ENCODE peak calls at places on chromosomes 2 and 18, in four cellular contexts. One of them, this sample, is unnamed.

GRCh38 chr2:1914541-1915165 is 170.3 kb upstream of the PXDN start:
- DNase-seq in CD8-positive, alpha-beta memory T cell: no peak
- DNase-seq in GM23248: no peak
- DNase-seq in CD8-positive, alpha-beta T cell: no peak
- DNase-seq in this sample: no peak

GRCh38 chr2:38498039-38498438 is 104.7 kb downstream of the HNRNPLL start:
- DNase-seq in CD8-positive, alpha-beta memory T cell: no peak
- DNase-seq in GM23248: no peak
- DNase-seq in CD8-positive, alpha-beta T cell: no peak
- DNase-seq in this sample: no peak

GRCh38 chr18:45423664-45424063 is 191.6 kb upstream of the SLC14A2 start:
- DNase-seq in GM23248: no peak
- DNase-seq in CD8-positive, alpha-beta memory T cell: no peak
- DNase-seq in CD8-positive, alpha-beta T cell: no peak
- DNase-seq in this sample: no peak

GRCh38 chr2:13522917-13523821 is 806.4 kb downstream of the TRIB2 start:
- DNase-seq in CD8-positive, alpha-beta memory T cell: no peak
- DNase-seq in CD8-positive, alpha-beta T cell: no peak
- DNase-seq in GM23248: no peak
- DNase-seq in this sample: peak

GRCh38 chr18:70469916-70470315 is 181.1 kb downstream of the SOCS6 start:
- DNase-seq in GM23248: peak
- DNase-seq in CD8-positive, alpha-beta T cell: no peak
- DNase-seq in CD8-positive, alpha-beta memory T cell: no peak
- DNase-seq in this sample: peak

GRCh38 chr2:9770308-9771100 is 72.8 kb upstream of the TAF1B start:
- DNase-seq in CD8-positive, alpha-beta memory T cell: peak
- DNase-seq in CD8-positive, alpha-beta T cell: peak
- DNase-seq in GM23248: peak
- DNase-seq in this sample: peak

GRCh38 chr2:134778372-134778771 is 59.6 kb upstream of the TMEM163 start:
- DNase-seq in CD8-positive, alpha-beta memory T cell: no peak
- DNase-seq in CD8-positive, alpha-beta T cell: no peak
- DNase-seq in GM23248: no peak
- DNase-seq in this sample: no peak

GRCh38 chr2:135175177-135175576 is 123.1 kb downstream of the RAB3GAP1 start:
- DNase-seq in GM23248: no peak
- DNase-seq in CD8-positive, alpha-beta memory T cell: no peak
- DNase-seq in CD8-positive, alpha-beta T cell: no peak
- DNase-seq in this sample: no peak

GRCh38 chr2:20583425-20583881 is 67.4 kb downstream of the HS1BP3 start:
- DNase-seq in CD8-positive, alpha-beta T cell: no peak
- DNase-seq in CD8-positive, alpha-beta memory T cell: no peak
- DNase-seq in GM23248: no peak
- DNase-seq in this sample: peak

GRCh38 chr18:62088146-62088545 is 98.7 kb downstream of the PIGN start:
- DNase-seq in CD8-positive, alpha-beta T cell: no peak
- DNase-seq in CD8-positive, alpha-beta memory T cell: no peak
- DNase-seq in GM23248: peak
- DNase-seq in this sample: no peak

GRCh38 chr18:23902396-23902795 is 112.2 kb upstream of the TTC39C start:
- DNase-seq in CD8-positive, alpha-beta T cell: no peak
- DNase-seq in CD8-positive, alpha-beta memory T cell: no peak
- DNase-seq in GM23248: no peak
- DNase-seq in this sample: no peak

GRCh38 chr2:164620873-164621760 is at the start of gene GRB14:
- DNase-seq in CD8-positive, alpha-beta memory T cell: no peak
- DNase-seq in GM23248: peak
- DNase-seq in CD8-positive, alpha-beta T cell: no peak
- DNase-seq in this sample: peak

GRCh38 chr2:241724975-241725870 is 9.2 kb upstream of the D2HGDH start:
- DNase-seq in CD8-positive, alpha-beta memory T cell: no peak
- DNase-seq in GM23248: no peak
- DNase-seq in CD8-positive, alpha-beta T cell: no peak
- DNase-seq in this sample: no peak

GRCh38 chr2:135411646-135412045 is 119.4 kb downstream of the ZRANB3 start:
- DNase-seq in CD8-positive, alpha-beta T cell: no peak
- DNase-seq in GM23248: no peak
- DNase-seq in CD8-positive, alpha-beta memory T cell: no peak
- DNase-seq in this sample: no peak

GRCh38 chr18:46338213-46338612 is 234.0 kb downstream of the HAUS1 start:
- DNase-seq in CD8-positive, alpha-beta memory T cell: no peak
- DNase-seq in GM23248: no peak
- DNase-seq in CD8-positive, alpha-beta T cell: no peak
- DNase-seq in this sample: no peak

GRCh38 chr2:140624188-140624587 is 1506.6 kb downstream of the LRP1B start:
- DNase-seq in CD8-positive, alpha-beta T cell: no peak
- DNase-seq in CD8-positive, alpha-beta memory T cell: no peak
- DNase-seq in GM23248: no peak
- DNase-seq in this sample: no peak

GRCh38 chr2:74216642-74217041 is 18.2 kb downstream of the MTHFD2 start:
- DNase-seq in CD8-positive, alpha-beta memory T cell: no peak
- DNase-seq in GM23248: no peak
- DNase-seq in CD8-positive, alpha-beta T cell: no peak
- DNase-seq in this sample: no peak

GRCh38 chr2:158104903-158105302 is 3.2 kb downstream of the UPP2 start:
- DNase-seq in CD8-positive, alpha-beta memory T cell: no peak
- DNase-seq in GM23248: no peak
- DNase-seq in CD8-positive, alpha-beta T cell: no peak
- DNase-seq in this sample: no peak

GRCh38 chr18:70256994-70257393 is 31.9 kb upstream of the SOCS6 start:
- DNase-seq in CD8-positive, alpha-beta T cell: no peak
- DNase-seq in CD8-positive, alpha-beta memory T cell: no peak
- DNase-seq in GM23248: no peak
- DNase-seq in this sample: no peak

GRCh38 chr2:25293958-25294513 is 47.7 kb downstream of the DNMT3A start:
- DNase-seq in GM23248: no peak
- DNase-seq in CD8-positive, alpha-beta memory T cell: no peak
- DNase-seq in CD8-positive, alpha-beta T cell: peak
- DNase-seq in this sample: no peak

GRCh38 chr18:456361-456821 is 44.1 kb downstream of the COLEC12 start:
- DNase-seq in CD8-positive, alpha-beta memory T cell: no peak
- DNase-seq in GM23248: peak
- DNase-seq in CD8-positive, alpha-beta T cell: no peak
- DNase-seq in this sample: peak

GRCh38 chr2:9703701-9704221 is 73.0 kb upstream of the YWHAQ start:
- DNase-seq in GM23248: peak
- DNase-seq in CD8-positive, alpha-beta memory T cell: no peak
- DNase-seq in CD8-positive, alpha-beta T cell: no peak
- DNase-seq in this sample: no peak

GRCh38 chr2:54716375-54716774 is 7.1 kb upstream of the EML6 start:
- DNase-seq in GM23248: no peak
- DNase-seq in CD8-positive, alpha-beta T cell: no peak
- DNase-seq in CD8-positive, alpha-beta memory T cell: no peak
- DNase-seq in this sample: no peak

GRCh38 chr2:171260471-171261424 is 100.1 kb upstream of the TLK1 start:
- DNase-seq in CD8-positive, alpha-beta memory T cell: no peak
- DNase-seq in GM23248: no peak
- DNase-seq in CD8-positive, alpha-beta T cell: no peak
- DNase-seq in this sample: no peak

GRCh38 chr2:235666240-235666781 is 172.5 kb downstream of the AGAP1 start:
- DNase-seq in GM23248: peak
- DNase-seq in CD8-positive, alpha-beta memory T cell: no peak
- DNase-seq in CD8-positive, alpha-beta T cell: no peak
- DNase-seq in this sample: no peak

GRCh38 chr2:238704471-238705230 is 143.2 kb upstream of the TWIST2 start:
- DNase-seq in GM23248: no peak
- DNase-seq in CD8-positive, alpha-beta memory T cell: no peak
- DNase-seq in CD8-positive, alpha-beta T cell: no peak
- DNase-seq in this sample: peak

GRCh38 chr2:240358080-240358479 is 77.4 kb upstream of the GPC1 start:
- DNase-seq in CD8-positive, alpha-beta T cell: no peak
- DNase-seq in CD8-positive, alpha-beta memory T cell: peak
- DNase-seq in GM23248: no peak
- DNase-seq in this sample: no peak

GRCh38 chr2:84946204-84947009 is 24.6 kb upstream of the KCMF1 start:
- DNase-seq in CD8-positive, alpha-beta T cell: peak
- DNase-seq in CD8-positive, alpha-beta memory T cell: peak
- DNase-seq in GM23248: peak
- DNase-seq in this sample: no peak

GRCh38 chr2:231632559-231633142 is 40.0 kb downstream of the TEX44 start:
- DNase-seq in CD8-positive, alpha-beta memory T cell: no peak
- DNase-seq in CD8-positive, alpha-beta T cell: no peak
- DNase-seq in GM23248: peak
- DNase-seq in this sample: no peak

GRCh38 chr2:181872178-181872577 is 19.4 kb upstream of the ITPRID2 start:
- DNase-seq in CD8-positive, alpha-beta T cell: no peak
- DNase-seq in GM23248: no peak
- DNase-seq in CD8-positive, alpha-beta memory T cell: no peak
- DNase-seq in this sample: no peak

GRCh38 chr18:56351911-56352502 is 286.4 kb downstream of the TXNL1 start:
- DNase-seq in CD8-positive, alpha-beta memory T cell: no peak
- DNase-seq in CD8-positive, alpha-beta T cell: no peak
- DNase-seq in GM23248: peak
- DNase-seq in this sample: no peak

GRCh38 chr2:241813806-241814570 is 5.0 kb downstream of the NEU4 start:
- DNase-seq in CD8-positive, alpha-beta memory T cell: peak
- DNase-seq in CD8-positive, alpha-beta T cell: no peak
- DNase-seq in GM23248: no peak
- DNase-seq in this sample: peak

GRCh38 chr2:120385355-120386127 is 39.6 kb downstream of the INHBB start:
- DNase-seq in GM23248: no peak
- DNase-seq in CD8-positive, alpha-beta T cell: no peak
- DNase-seq in CD8-positive, alpha-beta memory T cell: peak
- DNase-seq in this sample: peak

GRCh38 chr2:48605482-48606175 is 12.0 kb upstream of the GTF2A1L start:
- DNase-seq in CD8-positive, alpha-beta memory T cell: no peak
- DNase-seq in GM23248: no peak
- DNase-seq in CD8-positive, alpha-beta T cell: no peak
- DNase-seq in this sample: no peak

GRCh38 chr2:48600204-48600813 is 17.3 kb upstream of the GTF2A1L start:
- DNase-seq in CD8-positive, alpha-beta T cell: no peak
- DNase-seq in CD8-positive, alpha-beta memory T cell: no peak
- DNase-seq in GM23248: peak
- DNase-seq in this sample: no peak

GRCh38 chr2:48600917-48601316 is 16.7 kb upstream of the GTF2A1L start:
- DNase-seq in GM23248: peak
- DNase-seq in CD8-positive, alpha-beta memory T cell: no peak
- DNase-seq in CD8-positive, alpha-beta T cell: no peak
- DNase-seq in this sample: no peak

GRCh38 chr2:48601349-48601748 is 16.3 kb upstream of the GTF2A1L start:
- DNase-seq in GM23248: peak
- DNase-seq in CD8-positive, alpha-beta memory T cell: no peak
- DNase-seq in CD8-positive, alpha-beta T cell: no peak
- DNase-seq in this sample: no peak
- H3K27ac ChIP-seq in GM23248: peak
- H3K27ac ChIP-seq in CD8-positive, alpha-beta memory T cell: no peak
- H3K27ac ChIP-seq in CD8-positive, alpha-beta T cell: no peak
- H3K27ac ChIP-seq in this sample: no peak

GRCh38 chr2:146226077-146226476 is 1618.8 kb upstream of the ACVR2A start:
- DNase-seq in GM23248: no peak
- DNase-seq in CD8-positive, alpha-beta T cell: no peak
- DNase-seq in CD8-positive, alpha-beta memory T cell: no peak
- DNase-seq in this sample: no peak
- H3K4me3 ChIP-seq in GM23248: no peak
- H3K4me3 ChIP-seq in CD8-positive, alpha-beta T cell: no peak
- H3K4me3 ChIP-seq in CD8-positive, alpha-beta memory T cell: no peak
- H3K4me3 ChIP-seq in this sample: no peak

DNA sequence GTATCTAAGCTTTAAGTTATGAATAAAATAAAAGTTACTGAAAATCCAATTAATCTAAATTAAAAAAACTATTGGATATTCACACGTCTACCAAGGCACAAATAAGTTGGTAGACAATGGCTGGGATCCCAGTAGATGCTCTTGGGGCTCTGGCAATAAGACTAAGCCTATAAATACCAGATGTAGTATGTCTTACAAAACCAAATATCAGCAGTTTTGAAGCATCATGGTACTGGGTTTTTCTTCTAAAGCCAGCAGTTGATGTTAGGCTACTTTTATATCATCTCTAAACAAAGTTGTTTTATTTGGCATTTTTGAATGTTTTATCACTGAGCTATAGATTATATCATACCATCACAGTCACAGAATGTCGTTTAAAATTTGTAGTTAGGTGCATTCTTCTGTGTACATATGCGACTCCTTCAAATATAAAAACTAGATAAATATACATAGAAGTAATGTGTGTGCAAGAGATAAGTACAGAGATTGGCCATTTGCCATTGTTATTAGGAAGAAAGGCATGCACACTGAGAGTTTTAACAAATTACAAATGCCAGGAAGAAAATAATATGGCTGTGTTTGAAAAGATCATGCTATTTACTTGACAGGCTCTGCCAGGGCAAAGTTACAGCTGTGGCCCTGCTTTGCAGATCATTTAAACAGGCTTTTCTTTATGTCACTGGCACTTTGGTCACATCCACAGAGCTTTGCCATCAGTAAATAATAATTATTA is 21.6 kb upstream of the TMEM17 start:
- DNase-seq in CD8-positive, alpha-beta memory T cell: no peak
- DNase-seq in CD8-positive, alpha-beta T cell: no peak
- DNase-seq in GM23248: no peak
- DNase-seq in this sample: no peak
- H3K27ac ChIP-seq in CD8-positive, alpha-beta memory T cell: no peak
- H3K27ac ChIP-seq in CD8-positive, alpha-beta T cell: no peak
- H3K27ac ChIP-seq in GM23248: no peak
- H3K27ac ChIP-seq in this sample: no peak

DNA sequence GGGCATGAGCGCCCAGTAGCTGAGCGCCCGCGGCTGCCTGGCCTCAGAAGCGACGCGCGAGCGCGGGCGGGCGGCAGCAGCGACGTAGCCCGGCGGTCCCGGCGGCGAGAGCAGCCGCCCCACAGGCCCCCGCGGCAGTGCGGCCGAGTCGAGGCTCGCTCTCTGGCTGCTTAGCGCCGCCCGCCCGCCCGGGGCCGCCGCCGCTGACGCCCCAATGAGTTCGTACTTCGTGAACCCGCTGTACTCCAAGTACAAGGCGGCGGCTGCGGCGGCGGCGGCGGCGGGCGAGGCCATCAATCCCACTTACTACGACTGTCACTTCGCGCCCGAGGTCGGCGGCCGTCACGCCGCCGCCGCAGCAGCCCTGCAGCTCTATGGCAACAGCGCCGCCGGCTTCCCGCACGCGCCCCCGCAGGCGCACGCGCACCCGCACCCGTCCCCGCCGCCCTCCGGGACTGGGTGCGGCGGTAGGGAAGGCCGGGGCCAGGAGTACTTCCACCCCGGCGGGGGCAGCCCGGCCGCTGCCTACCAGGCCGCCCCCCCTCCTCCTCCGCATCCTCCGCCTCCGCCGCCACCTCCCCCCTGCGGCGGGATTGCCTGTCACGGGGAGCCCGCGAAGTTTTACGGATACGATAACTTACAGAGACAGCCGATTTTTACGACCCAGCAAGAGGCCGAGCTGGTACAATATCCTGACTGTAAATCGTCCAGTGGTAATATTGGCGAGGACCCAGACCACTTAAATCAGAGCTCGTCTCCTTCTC is 830 bp downstream of the HOXD8 start:
- DNase-seq in CD8-positive, alpha-beta T cell: no peak
- DNase-seq in GM23248: peak
- DNase-seq in CD8-positive, alpha-beta memory T cell: no peak
- DNase-seq in this sample: no peak
- H3K4me3 ChIP-seq in CD8-positive, alpha-beta T cell: no peak
- H3K4me3 ChIP-seq in GM23248: peak
- H3K4me3 ChIP-seq in CD8-positive, alpha-beta memory T cell: no peak
- H3K4me3 ChIP-seq in this sample: peak

This sample was measured in heart left ventricle.